ENCODE peak calls at places on chromosomes 3 and 15, in six cellular contexts. Q, P, X, C, U and B are unnamed samples.

GRCh38 chr3:14256561-14257342 is 78.1 kb downstream of the LSM3 start:
- DNase-seq in Q (no peak), P (no peak), X (peak), C (no peak), U (peak), B (no peak)

GRCh38 chr3:9781551-9781950 is 10.7 kb downstream of the TADA3 start:
- DNase-seq in Q (no peak), P (no peak), X (no peak), C (no peak), U (no peak), B (no peak)

GRCh38 chr3:12187448-12188327 is 29.0 kb upstream of the TIMP4 start:
- DNase-seq in Q (peak), P (peak), X (no peak), C (peak), U (peak), B (no peak)

GRCh38 chr3:57257678-57258077 is 30.1 kb downstream of the APPL1 start:
- DNase-seq in Q (no peak), P (no peak), X (no peak), C (no peak), U (no peak), B (no peak)

GRCh38 chr15:40445411-40446055 is 4.8 kb downstream of the BAHD1 start:
- DNase-seq in Q (peak), P (no peak), X (no peak), C (no peak), U (no peak), B (no peak)

GRCh38 chr15:83843511-83843910 is 189.6 kb downstream of the ADAMTSL3 start:
- DNase-seq in Q (peak), P (peak), X (no peak), C (no peak), U (no peak), B (no peak)

GRCh38 chr3:50324351-50325144 is 2.0 kb upstream of the HYAL2 start:
- DNase-seq in Q (peak), P (peak), X (no peak), C (no peak), U (peak), B (no peak)

GRCh38 chr3:106206165-106206564 is 337.4 kb upstream of the CBLB start:
- DNase-seq in Q (no peak), P (no peak), X (no peak), C (no peak), U (no peak), B (no peak)

GRCh38 chr3:15148614-15149013 is 49.7 kb upstream of the RBSN start:
- DNase-seq in Q (peak), P (no peak), X (no peak), C (no peak), U (no peak), B (no peak)

GRCh38 chr3:184756151-184756681 is 44.4 kb upstream of the MAGEF1 start:
- DNase-seq in Q (no peak), P (peak), X (no peak), C (no peak), U (no peak), B (no peak)

GRCh38 chr3:136788154-136788553 is 30.8 kb upstream of the SLC35G2 start:
- DNase-seq in Q (no peak), P (no peak), X (no peak), C (no peak), U (no peak), B (no peak)

GRCh38 chr3:37582117-37582516 is 279.6 kb upstream of the CTDSPL start:
- DNase-seq in Q (no peak), P (no peak), X (no peak), C (no peak), U (no peak), B (no peak)

GRCh38 chr3:190032924-190033323 is 87.8 kb downstream of the P3H2 start:
- DNase-seq in Q (no peak), P (no peak), X (no peak), C (no peak), U (no peak), B (no peak)

GRCh38 chr3:100400424-100400781 is 486 bp downstream of the TOMM70 start:
- DNase-seq in Q (peak), P (no peak), X (peak), C (peak), U (no peak), B (no peak)

GRCh38 chr3:177452487-177452886 is 255.2 kb upstream of the TBL1XR1 start:
- DNase-seq in Q (peak), P (no peak), X (no peak), C (no peak), U (no peak), B (peak)

GRCh38 chr3:59483191-59483590 is 433.4 kb upstream of the CFAP20DC start:
- DNase-seq in Q (no peak), P (no peak), X (no peak), C (no peak), U (no peak), B (no peak)

GRCh38 chr3:127250032-127250431 is 37.8 kb downstream of the PRR20G start:
- DNase-seq in Q (no peak), P (no peak), X (no peak), C (no peak), U (no peak), B (no peak)

GRCh38 chr3:69659180-69659915 is 79.9 kb upstream of the MITF start:
- DNase-seq in Q (no peak), P (no peak), X (no peak), C (no peak), U (no peak), B (no peak)

GRCh38 chr3:69200384-69201068 is 78.1 kb upstream of the LMOD3 start:
- DNase-seq in Q (peak), P (no peak), X (peak), C (no peak), U (no peak), B (peak)

GRCh38 chr3:194194757-194195086 is 58.8 kb downstream of the HES1 start:
- DNase-seq in Q (no peak), P (no peak), X (no peak), C (no peak), U (no peak), B (no peak)

GRCh38 chr3:178479860-178480259 is 56.4 kb upstream of the KCNMB2 start:
- DNase-seq in Q (no peak), P (no peak), X (no peak), C (no peak), U (no peak), B (no peak)

GRCh38 chr3:69934398-69934797 is 65.1 kb upstream of the SAMMSON start:
- DNase-seq in Q (no peak), P (no peak), X (no peak), C (no peak), U (no peak), B (no peak)

GRCh38 chr3:2993719-2994118 is 116.5 kb downstream of the IL5RA start:
- DNase-seq in Q (no peak), P (no peak), X (no peak), C (no peak), U (no peak), B (no peak)

GRCh38 chr3:66408458-66408857 is 92.4 kb downstream of the LRIG1 start:
- DNase-seq in Q (no peak), P (no peak), X (no peak), C (peak), U (no peak), B (no peak)

GRCh38 chr15:86349565-86349964 is 269.9 kb downstream of the AGBL1 start:
- DNase-seq in Q (no peak), P (no peak), X (no peak), C (no peak), U (no peak), B (no peak)

DNA sequence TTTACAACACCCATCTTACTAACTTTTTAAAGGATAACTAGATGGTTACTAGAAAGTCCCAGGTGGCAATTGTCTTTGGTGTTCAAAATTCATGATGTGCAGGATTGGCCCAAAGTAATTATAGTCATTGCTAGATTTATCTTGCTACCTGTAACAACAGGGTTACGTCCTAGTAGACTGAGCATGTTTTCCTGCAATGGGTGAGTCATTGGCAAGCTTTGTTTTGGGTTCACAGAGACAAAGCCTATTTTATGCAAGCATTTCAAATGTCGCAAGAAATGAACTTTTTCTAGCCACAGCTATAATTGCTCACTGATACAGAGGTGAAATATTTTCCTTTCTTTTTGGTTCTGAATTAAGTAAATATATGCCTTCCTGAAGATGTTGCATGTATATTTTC is 267.6 kb downstream of the AGBL1 start:
- DNase-seq in Q (no peak), P (no peak), X (no peak), C (no peak), U (no peak), B (no peak)
- H3K4me3 ChIP-seq in Q (no peak), P (no peak), X (no peak), C (no peak), U (no peak), B (no peak)

DNA sequence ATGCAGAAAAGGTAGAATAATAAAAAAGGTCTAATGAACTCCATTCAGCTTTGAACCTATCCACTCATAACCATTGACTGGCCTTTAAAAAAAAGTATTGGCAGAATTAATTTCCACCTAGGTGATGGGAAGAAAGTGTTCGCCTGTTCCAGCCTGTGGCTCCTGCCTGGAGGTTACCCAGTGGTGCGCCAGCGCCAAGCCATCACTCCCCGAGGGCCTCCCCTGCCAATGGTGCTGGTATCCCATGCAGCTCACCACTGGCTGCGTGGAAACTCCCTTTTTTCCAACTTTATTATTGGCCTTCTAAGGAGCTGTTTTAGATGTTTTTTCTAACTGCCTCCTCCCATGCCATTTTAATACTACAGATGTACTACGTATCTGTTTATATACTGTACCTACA is 29.4 kb downstream of the NIPA2 start:
- DNase-seq in Q (no peak), P (no peak), X (no peak), C (peak), U (no peak), B (no peak)
- H3K4me3 ChIP-seq in Q (no peak), P (no peak), X (no peak), C (no peak), U (no peak), B (no peak)

DNA sequence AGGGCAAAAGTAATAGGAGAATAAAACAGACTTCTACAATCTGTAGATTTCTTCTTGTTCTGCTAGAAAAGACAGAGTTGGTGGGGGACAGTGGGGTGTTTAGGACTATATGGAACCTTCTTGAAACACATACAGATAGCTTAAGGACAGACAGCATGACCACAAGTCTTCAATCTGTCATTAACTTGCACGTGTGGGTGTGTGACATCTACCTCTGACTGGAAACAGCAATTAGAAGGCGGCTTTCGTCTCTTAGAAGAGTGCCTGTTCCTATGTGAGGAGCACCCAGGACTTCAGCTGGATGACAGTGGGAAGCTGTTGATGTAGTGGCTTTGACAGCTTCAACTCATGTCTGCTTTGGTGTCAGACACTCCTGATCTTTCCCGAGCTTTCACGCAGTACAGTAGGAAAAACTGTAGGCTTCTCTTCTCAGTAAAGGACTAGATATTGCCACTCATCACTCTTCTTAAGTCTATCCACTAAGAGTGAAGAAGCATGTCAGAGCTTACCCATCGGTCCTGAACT is 44.5 kb downstream of the TYRO3 start:
- DNase-seq in Q (no peak), P (no peak), X (no peak), C (no peak), U (no peak), B (no peak)
- H3K4me3 ChIP-seq in Q (no peak), P (no peak), X (no peak), C (no peak), U (no peak), B (no peak)

DNA sequence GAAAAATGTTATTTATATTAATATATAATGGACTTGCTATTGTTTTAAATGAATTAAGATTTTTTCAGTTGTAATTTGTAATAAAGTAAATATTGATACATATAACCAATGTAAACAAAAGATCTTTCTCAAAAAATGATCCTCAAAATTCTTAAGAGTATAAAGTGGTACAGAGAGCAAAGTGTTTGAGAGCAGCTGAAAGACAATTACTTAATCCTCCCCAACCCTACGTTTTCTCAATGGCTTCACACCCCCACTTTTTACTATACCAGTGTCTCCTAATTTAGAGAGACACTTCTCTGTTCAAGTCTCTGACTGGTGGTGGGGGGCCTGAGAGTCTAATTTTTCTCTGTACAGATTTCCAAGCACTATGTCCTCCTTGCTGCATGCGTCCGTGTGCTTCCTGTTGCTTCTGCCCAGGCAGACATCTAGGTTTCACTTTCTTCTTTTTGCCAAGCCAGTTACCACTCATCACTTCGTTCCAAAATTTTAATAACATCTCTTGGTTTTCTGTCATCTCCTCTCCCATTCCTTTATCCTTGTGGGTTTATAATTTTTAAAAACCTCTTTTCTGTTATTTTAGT is 276.3 kb upstream of the DNAJC19 start:
- DNase-seq in Q (no peak), P (no peak), X (no peak), C (no peak), U (no peak), B (no peak)
- H3K4me3 ChIP-seq in Q (peak), P (no peak), X (no peak), C (no peak), U (no peak), B (peak)

DNA sequence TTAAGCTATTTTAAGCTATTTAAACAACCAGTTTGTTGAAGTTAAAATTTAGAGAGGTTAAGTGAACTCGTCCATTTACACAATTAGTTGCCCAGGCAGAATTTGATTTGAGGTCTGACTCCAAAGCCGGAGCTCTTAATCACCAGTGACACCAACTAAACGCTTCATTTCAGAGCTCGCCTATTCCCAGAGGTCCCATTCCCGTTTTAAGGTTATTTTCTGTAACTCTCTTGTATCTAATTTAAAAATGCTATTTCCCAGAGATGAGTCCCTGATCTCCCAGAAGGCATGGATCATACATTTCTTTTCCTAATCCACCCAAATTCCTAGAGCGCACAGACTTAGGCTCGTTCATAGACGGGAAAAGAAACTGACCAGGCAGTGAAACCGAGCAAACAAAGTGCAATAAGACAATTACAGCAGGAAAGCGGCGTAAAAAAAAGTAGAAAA is 900 bp upstream of the MCTP2 start:
- DNase-seq in Q (no peak), P (no peak), X (peak), C (no peak), U (no peak), B (no peak)
- H3K4me3 ChIP-seq in Q (peak), P (peak), X (no peak), C (peak), U (peak), B (peak)

GRCh38 chr15:81281176-81281735 is 42.7 kb downstream of the STARD5 start:
- DNase-seq in Q (no peak), P (no peak), X (no peak), C (peak), U (peak), B (no peak)

GRCh38 chr15:81285461-81285860 is 38.5 kb downstream of the STARD5 start:
- DNase-seq in Q (no peak), P (no peak), X (no peak), C (peak), U (peak), B (no peak)

GRCh38 chr15:81282911-81283310 is 41.0 kb downstream of the STARD5 start:
- DNase-seq in Q (no peak), P (no peak), X (no peak), C (peak), U (peak), B (no peak)

GRCh38 chr15:81281925-81282895 is 41.7 kb downstream of the STARD5 start:
- DNase-seq in Q (no peak), P (no peak), X (no peak), C (peak), U (peak), B (no peak)

GRCh38 chr15:81284256-81285031 is 39.5 kb downstream of the STARD5 start:
- DNase-seq in Q (no peak), P (no peak), X (no peak), C (peak), U (peak), B (no peak)
- H3K4me3 ChIP-seq in Q (no peak), P (no peak), X (no peak), C (no peak), U (no peak), B (no peak)

DNA sequence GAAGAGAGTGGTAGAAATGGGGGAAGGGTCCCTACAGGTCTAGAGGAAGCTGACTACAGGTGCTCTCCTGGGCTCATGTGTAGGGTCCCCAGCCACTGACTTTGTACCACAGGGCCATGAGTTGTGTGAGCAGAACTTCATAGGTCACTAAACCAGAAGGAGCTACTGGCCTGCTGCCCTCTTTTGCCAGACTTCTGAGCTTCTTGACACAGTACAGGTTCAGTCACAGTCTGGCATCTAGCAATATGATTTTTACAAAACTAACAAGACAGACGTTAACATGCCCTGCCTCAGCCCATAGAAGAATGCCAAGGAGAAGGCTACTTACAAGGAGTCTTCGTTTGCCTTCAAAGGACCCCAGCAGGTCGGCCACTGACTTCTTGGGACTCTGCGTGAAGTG is 3.2 kb downstream of the CCDC80 start:
- DNase-seq in Q (no peak), P (no peak), X (no peak), C (peak), U (no peak), B (no peak)
- H3K4me3 ChIP-seq in Q (peak), P (peak), X (no peak), C (no peak), U (peak), B (peak)

DNA sequence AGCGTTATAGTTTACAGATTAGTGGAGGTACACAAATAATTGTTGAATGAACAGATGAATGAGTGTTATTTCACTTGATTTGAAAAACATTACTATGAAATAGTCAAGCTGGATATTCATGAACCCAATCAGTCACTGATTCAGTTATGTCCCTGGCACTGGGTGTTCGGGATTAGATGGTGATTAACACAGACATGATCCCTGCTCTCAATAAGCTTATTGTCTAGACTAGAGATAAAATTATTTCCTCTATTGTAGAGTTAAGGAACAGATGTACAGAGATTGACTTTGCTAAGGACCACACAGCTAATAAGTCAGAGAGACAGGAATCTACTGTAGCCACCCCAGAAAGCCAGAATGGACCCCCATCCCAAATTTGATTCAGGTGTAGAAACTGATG is 963 bp downstream of the GRAMD1C start:
- DNase-seq in Q (no peak), P (no peak), X (no peak), C (no peak), U (no peak), B (no peak)
- H3K4me3 ChIP-seq in Q (peak), P (peak), X (no peak), C (no peak), U (no peak), B (peak)